ENCODE peak calls at places on chromosome 4, in five cellular contexts. V is fibroblast of lung; Y is neural progenitor cell; O is naive thymus-derived CD4-positive, alpha-beta T cell; W is heart right ventricle. M is an unnamed sample.

GRCh38 chr4:64736999-64737853 is 328.0 kb upstream of the TECRL start:
- DNase-seq in V (no peak), Y (no peak), W (no peak), O (no peak), M (no peak)

GRCh38 chr4:75718529-75718928 is 5.8 kb upstream of the USO1 start:
- DNase-seq in Y (no peak), V (peak; percentile 44), W (no peak), O (no peak), M (no peak)

GRCh38 chr4:8439914-8440490 is 521 bp downstream of the ACOX3 start:
- DNase-seq in V (no peak), W (no peak), O (no peak), Y (peak; percentile 38), M (no peak)

GRCh38 chr4:143186634-143187033 is 1.9 kb downstream of the USP38 start:
- DNase-seq in V (peak; percentile 23), W (no peak), O (no peak), Y (peak; percentile 6), M (peak; percentile 10)

GRCh38 chr4:147453561-147454141 is 27.2 kb upstream of the EDNRA start:
- DNase-seq in V (peak; percentile 37), O (no peak), W (no peak), Y (no peak), M (peak; percentile 24)

GRCh38 chr4:122293374-122294365 is 85.1 kb upstream of the ADAD1 start:
- DNase-seq in Y (no peak), V (peak; percentile 30), O (no peak), W (no peak), M (no peak)

GRCh38 chr4:103011378-103012025 is 8.0 kb downstream of the SLC9B1 start:
- DNase-seq in O (no peak), W (no peak), Y (no peak), V (peak; percentile 58), M (peak; percentile 8)

GRCh38 chr4:163554870-163555465 is 60.5 kb downstream of the TMA16 start:
- DNase-seq in Y (no peak), O (no peak), W (no peak), V (no peak), M (peak; percentile 38)

GRCh38 chr4:156420557-156420956 is 466.9 kb upstream of the CTSO start:
- DNase-seq in Y (no peak), V (peak; percentile 11), W (no peak), O (no peak), M (no peak)

GRCh38 chr4:39526810-39527295 is 386 bp downstream of the UGDH start:
- DNase-seq in V (peak; percentile 24), O (no peak), Y (peak; percentile 29), W (no peak), M (no peak)

DNA sequence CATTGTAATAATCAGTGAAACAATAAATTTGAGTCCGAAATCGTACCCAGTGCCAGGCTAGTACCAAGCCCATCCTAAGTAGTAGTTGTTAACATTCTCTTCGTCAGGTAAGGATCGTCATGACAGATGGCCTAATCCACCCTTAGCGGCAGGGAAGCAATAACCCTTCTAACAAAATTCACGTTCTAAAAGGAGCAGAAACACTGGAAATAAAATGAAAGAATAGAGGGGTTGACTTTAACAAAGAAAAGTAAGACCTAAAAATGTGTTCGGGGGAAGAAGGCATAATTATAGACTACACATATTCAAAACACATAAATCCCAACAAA is 142.7 kb downstream of the CPEB2 start:
- DNase-seq in W (no peak), O (no peak), Y (no peak), V (no peak), M (no peak)
- H3K27ac ChIP-seq in W (no peak overlapping the region), O (no peak overlapping the region), Y (no peak overlapping the region), V (no peak overlapping the region), M (no peak overlapping the region)

DNA sequence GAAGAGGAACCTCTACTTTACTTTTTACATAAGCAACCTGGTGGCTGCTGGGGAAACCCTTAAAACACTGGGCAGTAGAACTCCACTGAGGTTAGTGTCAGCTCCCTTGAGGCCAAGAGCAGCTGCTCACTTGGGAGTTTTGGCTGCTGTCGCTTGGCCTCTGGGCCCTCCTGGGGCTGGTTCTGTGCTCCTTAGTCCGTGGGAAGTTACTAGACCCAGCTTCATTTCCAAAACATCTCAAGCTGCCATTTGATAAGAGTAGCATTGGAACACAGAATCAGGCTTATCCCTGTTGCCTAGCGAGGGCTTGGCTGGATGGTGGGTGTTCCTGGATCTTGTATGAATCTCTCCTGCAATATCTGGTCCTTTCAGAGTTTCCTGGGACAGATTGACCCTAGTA is 26.1 kb downstream of the RNF4 start:
- DNase-seq in W (peak; percentile 35), V (no peak), O (no peak), Y (no peak), M (no peak)
- H3K27ac ChIP-seq in W (no peak overlapping the region), V (no peak overlapping the region), O (no peak overlapping the region), Y (no peak overlapping the region), M (no peak overlapping the region)

DNA sequence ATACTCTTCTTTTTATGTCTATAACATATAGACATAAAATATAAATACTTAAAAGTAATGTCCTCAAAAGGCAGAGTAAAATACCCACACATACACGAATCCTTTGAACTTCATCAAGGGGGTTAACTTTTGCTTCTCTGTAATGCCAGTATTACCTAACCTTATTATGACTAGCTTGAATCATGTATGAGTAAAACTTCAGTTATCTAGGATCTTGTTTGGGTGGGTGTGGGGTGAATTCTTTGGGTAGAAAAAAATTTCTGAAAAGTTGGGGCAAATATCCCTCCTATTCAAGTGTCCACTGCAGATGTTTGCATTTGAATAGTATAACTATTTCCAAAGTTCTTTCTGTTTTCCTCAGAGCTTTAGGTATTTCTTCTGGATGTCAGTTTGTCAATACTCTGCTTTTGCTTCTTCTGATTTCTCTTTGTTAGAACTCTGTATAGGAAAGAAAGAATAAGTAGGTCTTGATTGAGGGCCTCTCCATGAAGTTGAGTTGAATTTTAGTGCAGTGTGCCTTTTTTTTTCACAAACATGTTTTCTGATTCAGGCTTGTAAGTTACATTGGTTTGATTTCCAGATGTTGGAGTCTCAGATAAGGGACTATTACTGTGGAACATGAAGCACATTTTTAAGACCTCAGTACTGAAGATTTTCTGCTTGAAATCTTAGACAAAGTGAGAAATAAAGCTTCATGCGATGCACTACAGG is 173.9 kb downstream of the ADGRL3 start:
- DNase-seq in W (no peak), Y (no peak), V (peak; percentile 74), O (no peak), M (no peak)
- H3K27ac ChIP-seq in W (no peak overlapping the region), Y (peak overlapping the region; percentile 53), V (no peak overlapping the region), O (no peak overlapping the region), M (peak overlapping the region; percentile 8)

GRCh38 chr4:37531156-37531555 is 155.0 kb downstream of the RELL1 start:
- DNase-seq in W (no peak), Y (no peak), O (no peak), V (peak; percentile 17), M (peak; percentile 13)

GRCh38 chr4:37524267-37524666 is 161.9 kb downstream of the RELL1 start:
- DNase-seq in V (no peak), Y (no peak), O (no peak), W (no peak), M (no peak)

GRCh38 chr4:37530451-37530850 is 155.7 kb downstream of the RELL1 start:
- DNase-seq in W (no peak), Y (no peak), O (no peak), V (no peak), M (no peak)

GRCh38 chr4:37522996-37523395 is 163.2 kb downstream of the RELL1 start:
- DNase-seq in O (no peak), W (no peak), Y (no peak), V (no peak), M (no peak)

GRCh38 chr4:37528161-37528560 is 158.0 kb downstream of the RELL1 start:
- DNase-seq in V (no peak), O (no peak), W (no peak), Y (no peak), M (peak; percentile 58)
- H3K27ac ChIP-seq in V (no peak overlapping the region), O (no peak overlapping the region), W (no peak overlapping the region), Y (no peak overlapping the region), M (no peak overlapping the region)

DNA sequence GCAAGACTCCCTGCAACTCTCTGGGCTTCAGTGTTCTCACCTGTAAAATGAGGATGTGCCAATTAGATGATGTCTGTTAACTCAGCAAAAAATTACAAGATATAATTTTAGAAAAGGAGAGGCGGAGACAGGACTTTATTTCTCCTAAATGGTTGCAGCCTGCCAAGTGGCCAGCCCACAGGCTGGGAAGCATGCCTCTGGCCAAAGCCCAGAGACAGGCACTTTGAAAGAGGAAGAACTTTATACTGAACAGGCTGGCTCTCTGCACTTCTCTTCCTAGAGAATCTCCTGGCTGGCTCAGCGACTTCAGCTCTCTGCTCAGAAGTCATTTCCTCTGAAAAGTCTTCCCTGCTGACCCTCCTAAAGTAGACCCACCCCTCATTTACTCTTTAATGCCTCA is 3.7 kb downstream of the PRDM5 start:
- DNase-seq in V (peak; percentile 42), Y (no peak), W (peak; percentile 40), O (no peak), M (no peak)
- H3K27ac ChIP-seq in V (no peak overlapping the region), Y (peak overlapping the region; percentile 29), W (no peak overlapping the region), O (no peak overlapping the region), M (peak overlapping the region; percentile 4)

GRCh38 chr4:1293981-1294380 is 4.3 kb downstream of the MAEA start:
- DNase-seq in O (no peak), V (peak; percentile 83), W (peak; percentile 54), Y (no peak), M (no peak)
- H3K27ac ChIP-seq in O (no peak overlapping the region), V (no peak overlapping the region), W (no peak overlapping the region), Y (no peak overlapping the region), M (no peak overlapping the region)

GRCh38 chr4:48078862-48079655 is 55.0 kb downstream of the TXK start:
- DNase-seq in W (no peak), V (no peak), Y (no peak), O (no peak), M (no peak)

GRCh38 chr4:48074657-48075056 is 58.1 kb downstream of the NIPAL1 start:
- DNase-seq in Y (no peak), V (no peak), O (no peak), W (no peak), M (no peak)

GRCh38 chr4:48081196-48081595 is 52.9 kb downstream of the TXK start:
- DNase-seq in Y (no peak), W (no peak), V (peak; percentile 53), O (no peak), M (no peak)

GRCh38 chr4:48082956-48083355 is 51.1 kb downstream of the TXK start:
- DNase-seq in W (no peak), Y (no peak), O (no peak), V (no peak), M (no peak)

GRCh38 chr4:48079972-48080391 is 54.1 kb downstream of the TXK start:
- DNase-seq in V (peak; percentile 74), Y (no peak), W (no peak), O (no peak), M (peak; percentile 20)
- H3K27ac ChIP-seq in V (no peak overlapping the region), Y (no peak overlapping the region), W (no peak overlapping the region), O (no peak overlapping the region), M (peak overlapping the region; percentile 63)

GRCh38 chr4:41360214-41360910 is 103.6 kb downstream of the UCHL1 start:
- DNase-seq in Y (peak; percentile 92), V (peak; percentile 58), O (no peak), W (peak; percentile 85), M (peak; percentile 82)

GRCh38 chr4:41359836-41360213 is 103.1 kb downstream of the UCHL1 start:
- DNase-seq in W (no peak), O (no peak), V (no peak), Y (no peak), M (no peak)

GRCh38 chr4:41360911-41361830 is 104.4 kb downstream of the UCHL1 start:
- DNase-seq in V (peak; percentile 36), W (peak; percentile 57), O (no peak), Y (peak; percentile 76), M (peak; percentile 54)

GRCh38 chr4:41359069-41359769 is 102.5 kb downstream of the UCHL1 start:
- DNase-seq in O (no peak), W (peak; percentile 21), Y (peak; percentile 62), V (no peak), M (no peak)

GRCh38 chr4:41358626-41359025 is 101.9 kb downstream of the UCHL1 start:
- DNase-seq in Y (no peak), W (peak; percentile 62), O (no peak), V (peak; percentile 55), M (no peak)
- H3K27ac ChIP-seq in Y (no peak overlapping the region), W (peak overlapping the region; percentile 93), O (no peak overlapping the region), V (no peak overlapping the region), M (peak overlapping the region; percentile 25)

GRCh38 chr4:169051331-169051730 is 41.3 kb upstream of the CBR4 start:
- DNase-seq in V (no peak), O (no peak), Y (no peak), W (no peak), M (no peak)
- H3K27ac ChIP-seq in V (no peak overlapping the region), O (no peak overlapping the region), Y (no peak overlapping the region), W (peak overlapping the region; percentile 53), M (no peak overlapping the region)

M was measured in hepatocyte.